ENCODE peak calls at places on chromosomes 4 and X, in nine cellular contexts. One of them, this sample, is unnamed.
A peak's percentile ranks its signal among the peaks of the same experiment; 100 is the strongest.

GRCh38 chrX:129653181-129653984 is 1.4 kb downstream of the APLN start:
- DNase-seq in AML-193: no peak
- DNase-seq in sigmoid colon: no peak
- DNase-seq in GM13976: no peak
- DNase-seq in GDM1: no peak
- DNase-seq in NCI-H748 treated with DMSO at 0.1 percent for 48 hours: no peak
- DNase-seq in naive thymus-derived CD8-positive, alpha-beta T cell: no peak
- DNase-seq in nephron progenitor cell: no peak
- DNase-seq in NCI-H2029 treated with DMSO at 0.1 percent for 48 hours: peak; percentile 7
- DNase-seq in this sample: no peak

GRCh38 chrX:13014111-13015094 is 30.0 kb downstream of the FAM9C start:
- DNase-seq in AML-193: no peak
- DNase-seq in sigmoid colon: no peak
- DNase-seq in GM13976: no peak
- DNase-seq in GDM1: no peak
- DNase-seq in NCI-H748 treated with DMSO at 0.1 percent for 48 hours: no peak
- DNase-seq in naive thymus-derived CD8-positive, alpha-beta T cell: no peak
- DNase-seq in nephron progenitor cell: no peak
- DNase-seq in NCI-H2029 treated with DMSO at 0.1 percent for 48 hours: no peak
- DNase-seq in this sample: no peak

GRCh38 chrX:52015794-52016193 is 53.2 kb downstream of the MAGED4B start:
- DNase-seq in AML-193: no peak
- DNase-seq in sigmoid colon: no peak
- DNase-seq in GM13976: no peak
- DNase-seq in GDM1: no peak
- DNase-seq in NCI-H748 treated with DMSO at 0.1 percent for 48 hours: no peak
- DNase-seq in naive thymus-derived CD8-positive, alpha-beta T cell: no peak
- DNase-seq in nephron progenitor cell: no peak
- DNase-seq in NCI-H2029 treated with DMSO at 0.1 percent for 48 hours: no peak
- DNase-seq in this sample: no peak

GRCh38 chrX:25206761-25207160 is 191.0 kb upstream of the ARX start:
- DNase-seq in AML-193: no peak
- DNase-seq in sigmoid colon: no peak
- DNase-seq in GM13976: no peak
- DNase-seq in GDM1: no peak
- DNase-seq in NCI-H748 treated with DMSO at 0.1 percent for 48 hours: no peak
- DNase-seq in naive thymus-derived CD8-positive, alpha-beta T cell: no peak
- DNase-seq in nephron progenitor cell: no peak
- DNase-seq in NCI-H2029 treated with DMSO at 0.1 percent for 48 hours: no peak
- DNase-seq in this sample: peak; percentile 28

GRCh38 chrX:130055899-130056298 is 54.4 kb downstream of the ELF4 start:
- DNase-seq in AML-193: no peak
- DNase-seq in sigmoid colon: no peak
- DNase-seq in GM13976: no peak
- DNase-seq in GDM1: no peak
- DNase-seq in NCI-H748 treated with DMSO at 0.1 percent for 48 hours: no peak
- DNase-seq in naive thymus-derived CD8-positive, alpha-beta T cell: no peak
- DNase-seq in nephron progenitor cell: no peak
- DNase-seq in NCI-H2029 treated with DMSO at 0.1 percent for 48 hours: no peak
- DNase-seq in this sample: no peak

GRCh38 chr4:152605641-152606304 is 69.9 kb upstream of the FBXW7 start:
- DNase-seq in AML-193: no peak
- DNase-seq in sigmoid colon: no peak
- DNase-seq in GM13976: no peak
- DNase-seq in GDM1: no peak
- DNase-seq in NCI-H748 treated with DMSO at 0.1 percent for 48 hours: no peak
- DNase-seq in naive thymus-derived CD8-positive, alpha-beta T cell: no peak
- DNase-seq in nephron progenitor cell: no peak
- DNase-seq in NCI-H2029 treated with DMSO at 0.1 percent for 48 hours: no peak
- DNase-seq in this sample: peak; percentile 78

GRCh38 chrX:155949098-155949497 is 48.4 kb upstream of the IL9R start:
- DNase-seq in AML-193: no peak
- DNase-seq in sigmoid colon: no peak
- DNase-seq in GM13976: no peak
- DNase-seq in GDM1: no peak
- DNase-seq in NCI-H748 treated with DMSO at 0.1 percent for 48 hours: no peak
- DNase-seq in naive thymus-derived CD8-positive, alpha-beta T cell: no peak
- DNase-seq in nephron progenitor cell: no peak
- DNase-seq in NCI-H2029 treated with DMSO at 0.1 percent for 48 hours: no peak
- DNase-seq in this sample: no peak

GRCh38 chr4:26692014-26692726 is 108.3 kb downstream of the TBC1D19 start:
- DNase-seq in AML-193: no peak
- DNase-seq in sigmoid colon: no peak
- DNase-seq in GM13976: no peak
- DNase-seq in GDM1: no peak
- DNase-seq in NCI-H748 treated with DMSO at 0.1 percent for 48 hours: no peak
- DNase-seq in naive thymus-derived CD8-positive, alpha-beta T cell: no peak
- DNase-seq in nephron progenitor cell: no peak
- DNase-seq in NCI-H2029 treated with DMSO at 0.1 percent for 48 hours: no peak
- DNase-seq in this sample: no peak

GRCh38 chr4:156941940-156942548 is 29.6 kb downstream of the PDGFC start:
- DNase-seq in AML-193: no peak
- DNase-seq in sigmoid colon: peak; percentile 84
- DNase-seq in GM13976: no peak
- DNase-seq in GDM1: no peak
- DNase-seq in NCI-H748 treated with DMSO at 0.1 percent for 48 hours: peak; percentile 80
- DNase-seq in naive thymus-derived CD8-positive, alpha-beta T cell: no peak
- DNase-seq in nephron progenitor cell: peak; percentile 54
- DNase-seq in NCI-H2029 treated with DMSO at 0.1 percent for 48 hours: peak; percentile 70
- DNase-seq in this sample: peak; percentile 95

GRCh38 chr4:183094393-183095198 is 4.5 kb upstream of the WWC2 start:
- DNase-seq in AML-193: no peak
- DNase-seq in sigmoid colon: no peak
- DNase-seq in GM13976: no peak
- DNase-seq in GDM1: no peak
- DNase-seq in NCI-H748 treated with DMSO at 0.1 percent for 48 hours: no peak
- DNase-seq in naive thymus-derived CD8-positive, alpha-beta T cell: no peak
- DNase-seq in nephron progenitor cell: no peak
- DNase-seq in NCI-H2029 treated with DMSO at 0.1 percent for 48 hours: no peak
- DNase-seq in this sample: no peak

GRCh38 chr4:142211444-142211843 is 575.1 kb downstream of the IL15 start:
- DNase-seq in AML-193: no peak
- DNase-seq in sigmoid colon: no peak
- DNase-seq in GM13976: no peak
- DNase-seq in GDM1: no peak
- DNase-seq in NCI-H748 treated with DMSO at 0.1 percent for 48 hours: no peak
- DNase-seq in naive thymus-derived CD8-positive, alpha-beta T cell: no peak
- DNase-seq in nephron progenitor cell: no peak
- DNase-seq in NCI-H2029 treated with DMSO at 0.1 percent for 48 hours: no peak
- DNase-seq in this sample: no peak

GRCh38 chr4:91826186-91826585 is 477.6 kb upstream of the GRID2 start:
- DNase-seq in AML-193: no peak
- DNase-seq in sigmoid colon: no peak
- DNase-seq in GM13976: no peak
- DNase-seq in GDM1: no peak
- DNase-seq in NCI-H748 treated with DMSO at 0.1 percent for 48 hours: no peak
- DNase-seq in naive thymus-derived CD8-positive, alpha-beta T cell: no peak
- DNase-seq in nephron progenitor cell: no peak
- DNase-seq in NCI-H2029 treated with DMSO at 0.1 percent for 48 hours: no peak
- DNase-seq in this sample: peak; percentile 55

GRCh38 chr4:177008071-177008835 is 215.5 kb upstream of the VEGFC start:
- DNase-seq in AML-193: no peak
- DNase-seq in sigmoid colon: no peak
- DNase-seq in GM13976: no peak
- DNase-seq in GDM1: no peak
- DNase-seq in NCI-H748 treated with DMSO at 0.1 percent for 48 hours: no peak
- DNase-seq in naive thymus-derived CD8-positive, alpha-beta T cell: no peak
- DNase-seq in nephron progenitor cell: no peak
- DNase-seq in NCI-H2029 treated with DMSO at 0.1 percent for 48 hours: no peak
- DNase-seq in this sample: peak; percentile 71

GRCh38 chr4:186067757-186068385 is 1.1 kb upstream of the TLR3 start:
- DNase-seq in AML-193: peak; percentile 30
- DNase-seq in sigmoid colon: peak; percentile 82
- DNase-seq in GM13976: no peak
- DNase-seq in GDM1: peak; percentile 36
- DNase-seq in NCI-H748 treated with DMSO at 0.1 percent for 48 hours: peak; percentile 47
- DNase-seq in naive thymus-derived CD8-positive, alpha-beta T cell: peak; percentile 24
- DNase-seq in nephron progenitor cell: peak; percentile 15
- DNase-seq in NCI-H2029 treated with DMSO at 0.1 percent for 48 hours: peak; percentile 68
- DNase-seq in this sample: peak; percentile 9

GRCh38 chr4:7487998-7488671 is 53.4 kb upstream of the PSAPL1 start:
- DNase-seq in AML-193: no peak
- DNase-seq in sigmoid colon: no peak
- DNase-seq in GM13976: no peak
- DNase-seq in GDM1: no peak
- DNase-seq in NCI-H748 treated with DMSO at 0.1 percent for 48 hours: no peak
- DNase-seq in naive thymus-derived CD8-positive, alpha-beta T cell: no peak
- DNase-seq in nephron progenitor cell: no peak
- DNase-seq in NCI-H2029 treated with DMSO at 0.1 percent for 48 hours: no peak
- DNase-seq in this sample: no peak

GRCh38 chr4:135243960-135244561 is 1042.5 kb upstream of the PABPC4L start:
- DNase-seq in AML-193: no peak
- DNase-seq in sigmoid colon: no peak
- DNase-seq in GM13976: no peak
- DNase-seq in GDM1: no peak
- DNase-seq in NCI-H748 treated with DMSO at 0.1 percent for 48 hours: no peak
- DNase-seq in naive thymus-derived CD8-positive, alpha-beta T cell: no peak
- DNase-seq in nephron progenitor cell: no peak
- DNase-seq in NCI-H2029 treated with DMSO at 0.1 percent for 48 hours: no peak
- DNase-seq in this sample: peak; percentile 22

GRCh38 chrX:114611018-114611619 is 27.2 kb downstream of the HTR2C start:
- DNase-seq in AML-193: peak; percentile 31
- DNase-seq in sigmoid colon: no peak
- DNase-seq in GM13976: peak; percentile 41
- DNase-seq in GDM1: no peak
- DNase-seq in NCI-H748 treated with DMSO at 0.1 percent for 48 hours: no peak
- DNase-seq in naive thymus-derived CD8-positive, alpha-beta T cell: no peak
- DNase-seq in nephron progenitor cell: peak; percentile 56
- DNase-seq in NCI-H2029 treated with DMSO at 0.1 percent for 48 hours: peak; percentile 3
- DNase-seq in this sample: peak; percentile 2

GRCh38 chrX:151776113-151776790 is 41.7 kb downstream of the CNGA2 start:
- DNase-seq in AML-193: no peak
- DNase-seq in sigmoid colon: no peak
- DNase-seq in GM13976: no peak
- DNase-seq in GDM1: no peak
- DNase-seq in NCI-H748 treated with DMSO at 0.1 percent for 48 hours: no peak
- DNase-seq in naive thymus-derived CD8-positive, alpha-beta T cell: no peak
- DNase-seq in nephron progenitor cell: no peak
- DNase-seq in NCI-H2029 treated with DMSO at 0.1 percent for 48 hours: no peak
- DNase-seq in this sample: no peak

GRCh38 chr4:83013420-83013867 is 2.8 kb upstream of the LIN54 start:
- DNase-seq in AML-193: no peak
- DNase-seq in sigmoid colon: no peak
- DNase-seq in GM13976: no peak
- DNase-seq in GDM1: no peak
- DNase-seq in NCI-H748 treated with DMSO at 0.1 percent for 48 hours: peak; percentile 16
- DNase-seq in naive thymus-derived CD8-positive, alpha-beta T cell: no peak
- DNase-seq in nephron progenitor cell: no peak
- DNase-seq in NCI-H2029 treated with DMSO at 0.1 percent for 48 hours: peak; percentile 50
- DNase-seq in this sample: no peak

GRCh38 chr4:85732124-85732523 is 257.2 kb downstream of the ARHGAP24 start:
- DNase-seq in AML-193: no peak
- DNase-seq in sigmoid colon: no peak
- DNase-seq in GM13976: no peak
- DNase-seq in GDM1: no peak
- DNase-seq in NCI-H748 treated with DMSO at 0.1 percent for 48 hours: no peak
- DNase-seq in naive thymus-derived CD8-positive, alpha-beta T cell: no peak
- DNase-seq in nephron progenitor cell: no peak
- DNase-seq in NCI-H2029 treated with DMSO at 0.1 percent for 48 hours: no peak
- DNase-seq in this sample: no peak

GRCh38 chrX:39149761-39150160 is 348.5 kb downstream of the MID1IP1 start:
- DNase-seq in AML-193: peak; percentile 33
- DNase-seq in sigmoid colon: peak; percentile 77
- DNase-seq in GM13976: peak; percentile 42
- DNase-seq in GDM1: no peak
- DNase-seq in NCI-H748 treated with DMSO at 0.1 percent for 48 hours: peak; percentile 61
- DNase-seq in naive thymus-derived CD8-positive, alpha-beta T cell: peak; percentile 54
- DNase-seq in nephron progenitor cell: peak; percentile 71
- DNase-seq in NCI-H2029 treated with DMSO at 0.1 percent for 48 hours: no peak
- DNase-seq in this sample: no peak

GRCh38 chrX:48703228-48703627 is 6.7 kb downstream of the SUV39H1 start:
- DNase-seq in AML-193: no peak
- DNase-seq in sigmoid colon: no peak
- DNase-seq in GM13976: no peak
- DNase-seq in GDM1: no peak
- DNase-seq in NCI-H748 treated with DMSO at 0.1 percent for 48 hours: no peak
- DNase-seq in naive thymus-derived CD8-positive, alpha-beta T cell: no peak
- DNase-seq in nephron progenitor cell: no peak
- DNase-seq in NCI-H2029 treated with DMSO at 0.1 percent for 48 hours: no peak
- DNase-seq in this sample: no peak

GRCh38 chr4:56444719-56445118 is 8.7 kb downstream of the PAICS start:
- DNase-seq in AML-193: no peak
- DNase-seq in sigmoid colon: no peak
- DNase-seq in GM13976: no peak
- DNase-seq in GDM1: no peak
- DNase-seq in NCI-H748 treated with DMSO at 0.1 percent for 48 hours: no peak
- DNase-seq in naive thymus-derived CD8-positive, alpha-beta T cell: no peak
- DNase-seq in nephron progenitor cell: no peak
- DNase-seq in NCI-H2029 treated with DMSO at 0.1 percent for 48 hours: no peak
- DNase-seq in this sample: no peak

GRCh38 chr4:132071815-132072214 is 1077.3 kb upstream of the PCDH10 start:
- DNase-seq in AML-193: no peak
- DNase-seq in sigmoid colon: no peak
- DNase-seq in GM13976: no peak
- DNase-seq in GDM1: no peak
- DNase-seq in NCI-H748 treated with DMSO at 0.1 percent for 48 hours: no peak
- DNase-seq in naive thymus-derived CD8-positive, alpha-beta T cell: no peak
- DNase-seq in nephron progenitor cell: no peak
- DNase-seq in NCI-H2029 treated with DMSO at 0.1 percent for 48 hours: no peak
- DNase-seq in this sample: peak; percentile 44

GRCh38 chr4:7388627-7389026 is 46.1 kb downstream of the PSAPL1 start:
- DNase-seq in AML-193: no peak
- DNase-seq in sigmoid colon: no peak
- DNase-seq in GM13976: no peak
- DNase-seq in GDM1: no peak
- DNase-seq in NCI-H748 treated with DMSO at 0.1 percent for 48 hours: no peak
- DNase-seq in naive thymus-derived CD8-positive, alpha-beta T cell: no peak
- DNase-seq in nephron progenitor cell: no peak
- DNase-seq in NCI-H2029 treated with DMSO at 0.1 percent for 48 hours: no peak
- DNase-seq in this sample: no peak

GRCh38 chrX:70755850-70756249 is 152.7 kb downstream of the TEX11 start:
- DNase-seq in AML-193: no peak
- DNase-seq in sigmoid colon: no peak
- DNase-seq in GM13976: no peak
- DNase-seq in GDM1: no peak
- DNase-seq in NCI-H748 treated with DMSO at 0.1 percent for 48 hours: no peak
- DNase-seq in naive thymus-derived CD8-positive, alpha-beta T cell: peak; percentile 22
- DNase-seq in nephron progenitor cell: no peak
- DNase-seq in NCI-H2029 treated with DMSO at 0.1 percent for 48 hours: no peak
- DNase-seq in this sample: no peak

GRCh38 chr4:184280591-184281071 is 63.0 kb upstream of the ENPP6 start:
- DNase-seq in AML-193: no peak
- DNase-seq in sigmoid colon: no peak
- DNase-seq in GM13976: peak; percentile 75
- DNase-seq in GDM1: no peak
- DNase-seq in NCI-H748 treated with DMSO at 0.1 percent for 48 hours: no peak
- DNase-seq in naive thymus-derived CD8-positive, alpha-beta T cell: no peak
- DNase-seq in nephron progenitor cell: no peak
- DNase-seq in NCI-H2029 treated with DMSO at 0.1 percent for 48 hours: no peak
- DNase-seq in this sample: no peak

This sample was measured in astrocyte.